ENCODE peak calls at places on chromosomes 3 and 15, in five cellular contexts. X is GM23338, E is PC-9, I is left ventricle myocardium inferior, F is foreskin fibroblast. R is an unnamed sample.
A peak's percentile ranks its signal among the peaks of the same experiment; 100 is the strongest.

GRCh38 chr3:60703956-60704736 is 547.1 kb downstream of the FHIT start:
- DNase-seq in X (no peak), E (no peak), I (no peak), F (no peak), R (no peak)

GRCh38 chr15:48556159-48556897 is 89.2 kb downstream of the FBN1 start:
- DNase-seq in X (no peak), E (no peak), I (no peak), F (no peak), R (no peak)

GRCh38 chr3:61682671-61683408 is 121.5 kb downstream of the PTPRG start:
- DNase-seq in X (no peak), E (no peak), I (no peak), F (peak; percentile 39), R (no peak)

GRCh38 chr15:37819191-37819590 is 115.2 kb upstream of the TMCO5A start:
- DNase-seq in X (no peak), E (no peak), I (no peak), F (peak; percentile 8), R (no peak)

GRCh38 chr15:85443593-85444328 is 63.4 kb downstream of the AKAP13 start:
- DNase-seq in X (peak; percentile 68), E (peak; percentile 55), I (no peak), F (no peak), R (peak; percentile 53)

GRCh38 chr3:12981631-12982265 is 91.5 kb downstream of the IQSEC1 start:
- DNase-seq in X (no peak), E (no peak), I (no peak), F (no peak), R (no peak)

GRCh38 chr3:79085166-79085565 is 682.6 kb downstream of the ROBO1 start:
- DNase-seq in X (no peak), E (no peak), I (no peak), F (no peak), R (no peak)

GRCh38 chr3:27467545-27467944 is 16.6 kb downstream of the SLC4A7 start:
- DNase-seq in X (peak; percentile 31), E (no peak), I (no peak), F (no peak), R (no peak)

GRCh38 chr15:99502661-99503060 is 63.1 kb upstream of the MEF2A start:
- DNase-seq in X (no peak), E (no peak), I (no peak), F (no peak), R (no peak)

GRCh38 chr3:173725507-173725906 is 328.0 kb downstream of the NLGN1 start:
- DNase-seq in X (no peak), E (no peak), I (no peak), F (no peak), R (no peak)

GRCh38 chr15:45268135-45268534 is 16.1 kb downstream of the SLC28A2 start:
- DNase-seq in X (peak; percentile 62), E (peak; percentile 7), I (no peak), F (no peak), R (peak; percentile 74)

GRCh38 chr3:194884649-194885315 is 199.1 kb downstream of the FAM43A start:
- DNase-seq in X (no peak), E (no peak), I (peak; percentile 36), F (no peak), R (no peak)

GRCh38 chr3:131174752-131175151 is 148.1 kb downstream of the NEK11 start:
- DNase-seq in X (no peak), E (no peak), I (no peak), F (peak; percentile 9), R (no peak)

GRCh38 chr3:11820540-11821041 is 26.1 kb downstream of the TAMM41 start:
- DNase-seq in X (peak; percentile 13), E (no peak), I (no peak), F (peak; percentile 80), R (no peak)

GRCh38 chr15:63025460-63025859 is 17.1 kb upstream of the TPM1 start:
- DNase-seq in X (peak; percentile 49), E (no peak), I (no peak), F (no peak), R (no peak)

GRCh38 chr3:56980798-56981390 is 79.6 kb upstream of the SPATA12 start:
- DNase-seq in X (no peak), E (peak; percentile 69), I (peak; percentile 24), F (peak; percentile 98), R (peak; percentile 64)

GRCh38 chr15:95287774-95288173 is 1042.7 kb upstream of the NR2F2 start:
- DNase-seq in X (peak; percentile 32), E (no peak), I (no peak), F (no peak), R (no peak)

GRCh38 chr3:186932281-186933181 is 2.2 kb downstream of the ST6GAL1 start:
- DNase-seq in X (no peak), E (no peak), I (no peak), F (no peak), R (no peak)

GRCh38 chr15:63583027-63583426 is 14.2 kb upstream of the FBXL22 start:
- DNase-seq in X (no peak), E (no peak), I (no peak), F (peak; percentile 70), R (no peak)

GRCh38 chr3:34159613-34160420 is 361.4 kb downstream of the PDCD6IP start:
- DNase-seq in X (no peak), E (no peak), I (no peak), F (no peak), R (no peak)

GRCh38 chr3:71968491-71968890 is 183.5 kb upstream of the PROK2 start:
- DNase-seq in X (no peak), E (no peak), I (no peak), F (no peak), R (no peak)

GRCh38 chr3:55246016-55246415 is 241.1 kb downstream of the WNT5A start:
- DNase-seq in X (no peak), E (no peak), I (no peak), F (no peak), R (no peak)

GRCh38 chr15:74392402-74392876 is 25.0 kb upstream of the CYP11A1 start:
- DNase-seq in X (no peak), E (no peak), I (no peak), F (peak; percentile 57), R (no peak)

GRCh38 chr15:29278436-29279099 is 8.9 kb upstream of the NSMCE3 start:
- DNase-seq in X (no peak), E (no peak), I (no peak), F (peak; percentile 94), R (no peak)

GRCh38 chr15:73991726-73992593 is at the start of gene STOML1:
- DNase-seq in X (peak; percentile 97), E (peak; percentile 94), I (peak; percentile 95), F (peak; percentile 95), R (peak; percentile 99)

GRCh38 chr3:189276481-189277190 is 104.9 kb downstream of the TPRG1 start:
- DNase-seq in X (no peak), E (peak; percentile 27), I (peak; percentile 22), F (peak; percentile 51), R (no peak)

GRCh38 chr3:72058493-72059081 is 273.6 kb upstream of the PROK2 start:
- DNase-seq in X (no peak), E (no peak), I (peak; percentile 39), F (no peak), R (no peak)

GRCh38 chr3:80769683-80770082 is 991.8 kb downstream of the GBE1 start:
- DNase-seq in X (peak; percentile 7), E (no peak), I (no peak), F (no peak), R (no peak)

GRCh38 chr3:80771085-80771484 is 990.4 kb downstream of the GBE1 start:
- DNase-seq in X (no peak), E (no peak), I (no peak), F (no peak), R (no peak)

GRCh38 chr3:80770106-80771079 is 991.1 kb downstream of the GBE1 start:
- DNase-seq in X (peak; percentile 55), E (no peak), I (no peak), F (no peak), R (no peak)

GRCh38 chr3:80767599-80767998 is 993.8 kb downstream of the GBE1 start:
- DNase-seq in X (peak; percentile 17), E (no peak), I (no peak), F (no peak), R (no peak)
- TF ChIP-seq CTCF in X (peak; percentile 33), E (no peak), I (no peak), F (no peak), R (no peak)

GRCh38 chr3:128322030-128323022 is 144.4 kb downstream of the DNAJB8 start:
- DNase-seq in X (peak; percentile 79), E (peak; percentile 49), I (peak; percentile 48), F (no peak), R (peak; percentile 61)
- TF ChIP-seq CTCF in X (peak; percentile 88), E (peak; percentile 55), I (peak; percentile 71), F (peak; percentile 57), R (peak; percentile 64)

GRCh38 chr3:39104961-39105686 is 2.3 kb downstream of the GORASP1 start:
- DNase-seq in X (no peak), E (no peak), I (no peak), F (no peak), R (peak; percentile 37)

GRCh38 chr3:39102504-39103323 is 4.7 kb downstream of the GORASP1 start:
- DNase-seq in X (no peak), E (no peak), I (no peak), F (no peak), R (no peak)

GRCh38 chr3:39103791-39104552 is 3.5 kb downstream of the GORASP1 start:
- DNase-seq in X (no peak), E (no peak), I (no peak), F (no peak), R (no peak)

GRCh38 chr3:39101022-39101689 is 6.3 kb downstream of the GORASP1 start:
- DNase-seq in X (peak; percentile 77), E (peak; percentile 31), I (no peak), F (peak; percentile 29), R (peak; percentile 58)

GRCh38 chr3:39103324-39103693 is 4.1 kb downstream of the GORASP1 start:
- DNase-seq in X (peak; percentile 68), E (no peak), I (no peak), F (no peak), R (no peak)
- TF ChIP-seq CTCF in X (peak; percentile 48), E (no peak), I (no peak), F (peak; percentile 10), R (no peak)

GRCh38 chr3:50154476-50154839 is 666 bp upstream of the SEMA3F start:
- DNase-seq in X (peak; percentile 51), E (no peak), I (no peak), F (no peak), R (peak; percentile 29)
- TF ChIP-seq CTCF in X (peak; percentile 43), E (no peak), I (peak; percentile 38), F (no peak), R (peak; percentile 14)

DNA sequence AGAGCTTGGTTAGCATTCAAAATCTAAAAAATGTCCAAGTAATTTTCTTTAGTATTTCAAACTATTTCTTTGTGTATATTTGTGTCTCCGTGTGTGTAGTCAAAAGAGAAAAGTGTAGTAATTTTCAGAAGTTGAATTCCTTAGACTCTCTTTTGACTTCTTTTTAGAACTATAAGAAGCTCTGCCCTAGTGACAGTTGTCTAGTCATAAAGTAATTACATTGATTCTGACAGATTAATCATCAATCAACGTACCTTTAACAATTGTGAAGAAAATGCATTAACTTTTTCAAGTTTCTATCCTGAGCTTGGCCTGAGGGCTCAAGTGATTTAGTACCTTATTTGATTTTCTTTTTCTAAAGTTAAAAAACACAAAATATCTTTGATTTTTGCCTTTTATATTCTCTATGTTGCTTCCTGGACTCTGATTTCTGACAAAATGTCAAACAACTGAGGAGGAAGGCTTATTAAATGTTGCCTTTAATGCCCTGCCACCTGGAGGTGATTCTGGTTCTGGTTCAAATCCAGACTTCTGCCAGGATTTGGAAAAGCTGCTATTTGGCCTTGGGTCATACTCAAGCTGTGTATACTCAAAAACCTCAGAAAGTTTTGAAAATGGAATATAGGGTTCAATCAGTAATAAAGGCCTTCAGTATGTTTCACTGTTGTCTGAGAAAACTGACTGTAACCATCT is 653.6 kb downstream of the NSUN3 start:
- DNase-seq in X (peak; percentile 28), E (no peak), I (no peak), F (no peak), R (peak; percentile 22)
- TF ChIP-seq CTCF in X (peak; percentile 62), E (peak; percentile 40), I (peak; percentile 41), F (no peak), R (no peak)